ENCODE peak calls at places on chromosomes 5 and 9, in nine cellular contexts. U, L, S, Q, M, N, G, H and B are unnamed samples. For H3K4me1, the result is how much of the 10 kb centered on the place peaks cover.

GRCh38 chr9:128494108-128494742 is 10.3 kb upstream of the GLE1 start:
- DNase-seq in N (peak), U (no peak), Q (peak), H (no peak), L (no peak), S (peak), G (peak), M (peak), B (peak)

GRCh38 chr5:122126711-122127385 is 2.5 kb upstream of the ZNF474 start:
- DNase-seq in N (peak), M (no peak), U (peak), G (peak), L (no peak), S (peak), H (no peak), Q (no peak), B (no peak)

GRCh38 chr5:1052641-1053390 is 44.2 kb downstream of the NKD2 start:
- DNase-seq in U (no peak), N (no peak), G (peak), Q (peak), S (no peak), M (peak), H (no peak), L (peak), B (peak)

GRCh38 chr5:178626484-178627258 is at the start of gene CLK4:
- DNase-seq in Q (peak), S (peak), U (peak), N (peak), H (peak), G (peak), M (peak), L (peak), B (peak)

GRCh38 chr5:14851067-14851422 is 20.5 kb downstream of the ANKH start:
- DNase-seq in H (no peak), S (no peak), G (peak), L (no peak), Q (no peak), M (no peak), U (no peak), N (no peak), B (no peak)

GRCh38 chr5:125409101-125409495 is 662.7 kb upstream of the ZNF608 start:
- DNase-seq in N (no peak), G (no peak), S (peak), U (peak), L (peak), M (no peak), H (no peak), Q (no peak), B (no peak)

GRCh38 chr5:160312139-160312959 is at the start of gene CCNJL:
- DNase-seq in G (peak), L (peak), H (no peak), N (no peak), Q (peak), U (peak), S (peak), M (peak), B (peak)

GRCh38 chr5:43851741-43852140 is 248.8 kb downstream of the NNT start:
- DNase-seq in N (no peak), H (no peak), L (no peak), M (no peak), S (no peak), G (no peak), Q (no peak), U (no peak), B (no peak)

GRCh38 chr5:19767987-19768386 is 220.0 kb downstream of the CDH18 start:
- DNase-seq in M (no peak), S (no peak), U (no peak), H (no peak), G (no peak), Q (no peak), N (no peak), L (no peak), B (no peak)

GRCh38 chr9:80440724-80441123 is 869.0 kb downstream of the TLE4 start:
- DNase-seq in Q (no peak), N (no peak), S (no peak), M (no peak), L (no peak), G (no peak), U (no peak), H (no peak), B (no peak)

GRCh38 chr5:112958774-112959088 is 17.9 kb upstream of the DCP2 start:
- DNase-seq in S (no peak), U (no peak), L (no peak), N (no peak), Q (no peak), G (no peak), M (no peak), H (no peak), B (no peak)

GRCh38 chr5:34669931-34670516 is 13.9 kb downstream of the RAI14 start:
- DNase-seq in N (no peak), Q (no peak), L (no peak), M (no peak), G (peak), H (no peak), U (peak), S (no peak), B (no peak)

GRCh38 chr9:93059097-93059959 is 827 bp downstream of the SUSD3 start:
- DNase-seq in Q (no peak), H (no peak), N (no peak), U (no peak), L (no peak), G (peak), S (no peak), M (no peak), B (no peak)

GRCh38 chr5:119054082-119054481 is 16.8 kb upstream of the DMXL1 start:
- DNase-seq in U (no peak), N (no peak), S (no peak), L (peak), G (no peak), H (no peak), M (no peak), Q (no peak), B (no peak)

GRCh38 chr5:172090976-172091547 is 84.6 kb upstream of the FBXW11 start:
- DNase-seq in N (peak), S (no peak), G (no peak), L (no peak), M (no peak), H (no peak), U (no peak), Q (no peak), B (no peak)

GRCh38 chr9:85501474-85501873 is 240.3 kb downstream of the AGTPBP1 start:
- DNase-seq in M (no peak), L (no peak), S (no peak), Q (no peak), N (no peak), G (no peak), H (no peak), U (no peak), B (no peak)

GRCh38 chr5:102796014-102796413 is 40.9 kb downstream of the PAM start:
- DNase-seq in M (no peak), L (no peak), G (no peak), Q (no peak), S (no peak), H (no peak), U (no peak), N (no peak), B (no peak)

GRCh38 chr9:133727876-133728441 is 10.2 kb downstream of the SARDH start:
- DNase-seq in H (no peak), N (peak), U (no peak), L (no peak), S (no peak), Q (no peak), G (peak), M (no peak), B (peak)

GRCh38 chr5:124172389-124173003 is 573.9 kb downstream of the ZNF608 start:
- DNase-seq in M (no peak), G (no peak), Q (no peak), S (no peak), N (no peak), L (no peak), H (no peak), U (no peak), B (no peak)

GRCh38 chr9:88663766-88664419 is 128.9 kb downstream of the NXNL2 start:
- DNase-seq in Q (no peak), M (no peak), U (no peak), L (no peak), N (no peak), G (no peak), S (peak), H (no peak), B (no peak)

DNA sequence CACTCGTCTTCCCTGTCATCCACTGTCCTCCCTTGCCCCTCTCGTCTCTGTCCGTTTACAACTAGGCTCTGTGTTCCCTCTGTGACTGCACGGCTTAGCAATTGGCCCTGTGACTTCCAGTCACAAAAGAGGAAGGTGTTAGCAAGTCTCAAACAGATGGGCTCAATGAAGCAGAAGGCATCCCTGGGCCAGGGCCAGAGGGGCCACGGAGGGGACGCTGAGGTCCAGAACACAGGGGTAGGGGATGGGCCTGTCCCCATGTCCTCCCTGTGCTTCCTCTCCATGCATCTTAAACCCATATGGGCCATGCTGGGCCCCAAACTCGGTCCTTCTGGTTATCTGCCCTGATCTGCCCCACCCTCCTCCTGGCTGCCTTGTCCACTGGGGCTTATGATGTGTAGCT is at the start of gene CD72:
- DNase-seq in H (no peak), M (no peak), N (no peak), U (no peak), G (peak), L (no peak), S (no peak), Q (no peak), B (no peak)
- H3K4me3 ChIP-seq in H (peak), M (peak), N (peak), U (peak), G (peak), L (no peak), S (peak), Q (peak), B (peak)

GRCh38 chr5:90111354-90112070 is 298.0 kb downstream of the CETN3 start:
- DNase-seq in S (peak), H (no peak), Q (no peak), N (no peak), M (no peak), L (no peak), G (no peak), U (peak), B (no peak)
- H3K27ac ChIP-seq in S (no peak), H (peak), Q (no peak), N (no peak), M (peak), L (no peak), G (no peak), U (no peak), B (no peak)

DNA sequence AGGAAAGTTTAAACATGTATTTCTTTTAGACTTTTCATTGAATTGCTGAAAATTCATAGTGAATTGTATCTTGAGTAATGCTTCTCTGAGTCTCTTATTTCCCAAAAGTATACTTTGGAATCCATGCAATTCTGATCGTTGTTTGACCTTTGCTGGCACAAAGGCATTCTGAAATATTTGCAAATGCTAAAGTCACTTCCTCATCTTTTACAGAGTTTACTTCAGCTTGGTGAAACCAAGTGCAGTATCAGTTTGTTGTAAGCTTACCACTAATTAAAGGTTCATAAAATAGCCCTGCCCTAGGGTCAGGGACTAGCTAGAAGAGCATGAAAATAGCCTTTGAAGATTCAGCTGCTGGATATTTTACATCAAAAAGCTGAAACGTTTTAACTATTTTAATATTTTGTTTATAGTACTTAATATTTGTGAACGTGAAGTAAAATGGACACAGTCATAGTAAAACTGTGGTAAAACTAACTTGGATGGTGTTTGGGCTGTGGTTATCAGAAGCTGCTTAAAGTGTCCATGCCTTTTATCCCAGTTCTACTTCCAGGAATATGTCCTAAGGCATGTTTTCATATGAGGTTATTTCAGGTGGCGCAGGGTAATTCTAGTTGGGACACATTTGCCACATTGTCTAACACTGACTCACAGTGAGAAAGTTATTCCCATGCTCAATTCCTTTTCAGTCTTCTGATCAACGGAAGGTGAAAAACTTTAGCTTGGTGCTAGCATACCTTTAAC is 45.3 kb downstream of the SLC22A5 start:
- DNase-seq in G (no peak), M (no peak), H (no peak), U (peak), L (peak), S (peak), N (peak), Q (peak), B (no peak)
- H3K4me1 ChIP-seq in G (under half), M (half or more), H (half or more), U (under half), L (under half), S (under half), N (half or more), Q (under half), B (half or more)

DNA sequence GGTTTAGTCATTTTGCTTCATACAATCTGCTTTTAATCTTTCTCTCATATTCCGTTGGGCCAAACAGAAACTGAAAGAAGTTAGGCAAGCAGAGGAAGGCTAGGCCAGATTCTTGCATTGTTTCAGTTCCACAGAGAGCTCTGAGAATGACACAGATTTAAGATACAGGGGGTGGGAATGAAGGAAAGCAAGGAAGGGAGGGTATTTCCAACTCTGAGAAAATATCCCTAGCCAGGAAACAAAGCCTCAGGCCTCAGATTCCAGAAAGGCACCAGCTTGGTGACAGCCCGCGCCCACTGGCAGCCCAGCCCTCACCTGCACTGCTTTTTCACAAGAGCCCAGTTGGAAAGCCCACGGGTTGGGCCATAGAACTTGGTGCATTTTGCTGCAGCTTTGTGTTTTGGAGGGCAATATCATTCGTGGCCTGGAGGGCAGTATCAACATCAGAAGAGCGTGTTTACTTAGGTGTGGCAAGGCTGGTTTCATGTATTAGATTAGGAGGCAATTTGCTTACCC is 63.5 kb downstream of the ENC1 start:
- DNase-seq in Q (no peak), H (no peak), S (peak), N (no peak), U (peak), M (no peak), G (peak), L (no peak), B (no peak)
- H3K4me3 ChIP-seq in Q (no peak), H (peak), S (no peak), N (no peak), U (no peak), M (peak), G (no peak), L (no peak), B (no peak)

DNA sequence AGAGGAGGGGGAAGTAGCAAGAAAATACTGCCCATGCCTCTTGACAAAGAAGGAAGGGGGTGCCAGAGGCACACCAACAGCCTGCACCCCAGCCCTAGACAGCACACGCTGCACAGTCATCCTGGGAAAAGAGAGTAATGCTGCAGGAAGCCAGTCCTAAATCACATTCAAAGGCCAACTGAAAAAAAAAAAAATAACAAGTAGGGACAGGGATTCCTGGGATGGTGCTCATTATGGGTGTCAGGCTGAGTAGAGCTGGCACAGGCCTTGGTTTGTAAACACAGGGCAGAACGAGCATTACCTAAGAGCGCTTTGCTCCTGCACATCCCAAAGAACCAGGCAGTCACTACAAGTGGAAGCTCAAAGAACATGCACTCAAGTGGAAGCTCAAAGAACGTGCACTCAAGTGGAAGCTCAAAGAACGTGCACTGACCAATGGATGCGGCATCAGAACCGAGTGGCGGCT is 7.8 kb downstream of the RAPGEF1 start:
- DNase-seq in N (peak), S (no peak), M (no peak), G (peak), Q (peak), H (no peak), U (peak), L (no peak), B (peak)
- H3K27ac ChIP-seq in N (peak), S (no peak), M (peak), G (peak), Q (peak), H (peak), U (peak), L (no peak), B (peak)

DNA sequence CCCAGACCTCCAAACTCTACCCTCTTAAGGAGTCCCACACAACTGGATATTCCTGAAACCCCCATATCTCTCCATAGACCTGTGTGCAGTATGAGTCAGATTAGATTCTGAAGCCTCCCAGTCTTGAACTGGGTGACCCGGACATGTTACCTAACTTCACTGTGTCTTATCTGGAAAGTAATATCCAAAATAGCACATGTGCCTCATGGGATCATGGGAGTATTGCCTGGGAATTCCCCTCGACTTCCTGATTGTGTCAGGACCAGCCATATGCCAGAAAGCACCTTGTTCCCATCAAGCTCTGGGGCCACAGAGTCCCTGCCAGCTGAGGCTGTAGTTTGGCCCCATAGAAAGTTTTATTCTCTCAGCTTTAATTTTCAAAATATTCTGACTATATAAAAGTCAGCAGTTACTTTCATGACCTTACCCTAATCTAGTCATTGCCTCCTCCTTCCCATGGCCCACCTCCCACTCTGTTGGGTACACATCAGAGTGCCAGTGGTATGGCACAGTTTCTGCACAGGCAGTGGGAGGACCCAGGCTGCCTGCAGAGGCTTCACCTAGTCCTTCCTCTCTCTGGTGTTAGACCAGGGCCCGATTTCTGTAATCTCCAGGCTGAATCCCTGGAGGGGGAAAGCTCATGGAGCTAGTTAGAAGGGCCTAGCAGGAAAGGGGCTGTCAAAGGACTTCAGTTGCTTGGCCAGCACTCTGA is 19.5 kb upstream of the B4GALT1 start:
- DNase-seq in H (no peak), N (peak), M (no peak), L (peak), U (peak), Q (no peak), G (no peak), S (peak), B (no peak)
- H3K4me1 ChIP-seq in H (half or more), N (under half), M (half or more), L (under half), U (under half), Q (under half), G (under half), S (under half), B (under half)

DNA sequence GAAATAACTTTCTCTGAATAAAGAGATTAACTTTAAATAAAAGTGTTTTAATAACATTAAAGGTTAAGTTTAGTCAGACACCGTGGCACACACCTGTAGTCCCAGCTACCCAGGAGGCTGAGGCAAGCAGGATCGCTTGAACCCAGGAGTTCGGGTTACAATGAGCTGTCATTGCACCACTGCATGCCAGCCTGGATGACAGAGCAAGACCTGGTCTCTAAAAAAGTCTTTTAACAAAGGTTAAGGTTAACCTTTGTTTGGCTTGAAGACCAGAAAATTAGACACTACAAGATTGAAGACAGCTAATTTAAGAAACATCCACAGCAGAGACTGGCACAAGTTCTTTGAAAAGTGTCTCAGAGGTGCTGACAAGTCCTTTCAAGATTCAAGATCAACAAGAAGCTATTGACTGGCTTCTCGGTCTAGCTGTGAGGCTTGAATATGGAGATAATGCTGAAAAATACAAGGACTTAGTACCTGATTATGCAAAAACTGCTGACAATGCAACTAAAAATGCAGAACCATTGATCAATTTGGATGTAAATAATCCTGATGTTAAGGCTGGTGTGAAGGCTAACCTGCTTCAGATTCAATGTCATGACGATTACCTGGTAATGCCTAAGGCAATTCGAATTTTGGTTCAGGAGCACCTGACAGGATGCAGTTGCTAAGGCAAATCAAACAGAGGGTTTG is 48.8 kb downstream of the FAM81B start:
- DNase-seq in L (no peak), S (no peak), N (no peak), M (no peak), G (no peak), Q (no peak), H (no peak), U (no peak), B (no peak)
- H3K4me3 ChIP-seq in L (no peak), S (no peak), N (no peak), M (no peak), G (no peak), Q (no peak), H (no peak), U (no peak), B (no peak)

GRCh38 chr5:111680737-111681413 is 76.1 kb downstream of the NREP start:
- DNase-seq in S (peak), N (peak), L (peak), Q (peak), H (peak), M (peak), U (peak), G (peak), B (peak)
- H3K27ac ChIP-seq in S (no peak), N (peak), L (peak), Q (no peak), H (peak), M (peak), U (peak), G (peak), B (peak)